ENCODE peak calls at places on chromosomes 2 and 18, in ten cellular contexts. A is A549, E is SK-N-SH, G is ovary, U is transverse colon, J is H1, B is stomach, C is tibial nerve, V is upper lobe of left lung, P is K562. T is an unnamed sample.
A peak's percentile ranks its signal among the peaks of the same experiment; 100 is the strongest.

GRCh38 chr2:20589975-20590703 is 60.8 kb downstream of the HS1BP3 start:
- DNase-seq in C (no peak), G (peak; percentile 16), V (peak; percentile 19), E (no peak), A (no peak), B (peak; percentile 9), P (no peak), U (peak; percentile 5), J (no peak), T (peak; percentile 50)

GRCh38 chr2:11009176-11009575 is 97.4 kb downstream of the KCNF1 start:
- DNase-seq in G (no peak), J (no peak), V (no peak), P (no peak), C (no peak), B (no peak), E (no peak), U (no peak), A (no peak), T (peak; percentile 44)

GRCh38 chr2:85277416-85278158 is 50.2 kb downstream of the TGOLN2 start:
- DNase-seq in A (no peak), V (no peak), G (peak; percentile 71), U (no peak), C (peak; percentile 40), P (no peak), B (no peak), J (no peak), E (peak; percentile 60), T (no peak)

GRCh38 chr2:54331095-54331835 is 75.2 kb upstream of the TSPYL6 start:
- DNase-seq in P (no peak), C (no peak), A (no peak), B (no peak), E (peak; percentile 11), G (peak; percentile 26), J (no peak), U (no peak), V (no peak), T (no peak)

GRCh38 chr2:158993721-158994587 is 25.5 kb downstream of the TANC1 start:
- DNase-seq in U (no peak), C (no peak), A (no peak), J (no peak), P (no peak), G (no peak), V (no peak), E (no peak), B (no peak), T (no peak)

GRCh38 chr18:22509423-22509822 is 91.7 kb upstream of the CTAGE1 start:
- DNase-seq in E (no peak), C (no peak), V (no peak), G (no peak), B (no peak), P (peak; percentile 29), U (no peak), J (no peak), A (no peak), T (no peak)

GRCh38 chr2:182066439-182067061 is 80.9 kb downstream of the PPP1R1C start:
- DNase-seq in C (no peak), V (no peak), J (no peak), G (no peak), E (peak; percentile 8), B (no peak), U (no peak), P (no peak), A (no peak), T (no peak)

GRCh38 chr18:22176282-22176621 is 6.9 kb downstream of the GATA6 start:
- DNase-seq in V (no peak), A (no peak), J (no peak), C (no peak), E (no peak), P (no peak), B (no peak), G (no peak), U (no peak), T (no peak)

GRCh38 chr2:124024491-124025348 is at the start of gene CNTNAP5:
- DNase-seq in A (no peak), V (peak; percentile 57), P (peak; percentile 39), C (peak; percentile 36), E (peak; percentile 89), B (peak; percentile 46), J (no peak), U (peak; percentile 8), G (no peak), T (no peak)

GRCh38 chr2:157172866-157173578 is 84.5 kb upstream of the GALNT5 start:
- DNase-seq in U (no peak), J (no peak), G (no peak), E (no peak), P (no peak), A (no peak), C (peak; percentile 38), V (no peak), B (no peak), T (no peak)

GRCh38 chr2:164242409-164242808 is 378.9 kb downstream of the GRB14 start:
- DNase-seq in B (no peak), J (no peak), U (no peak), E (no peak), G (no peak), A (no peak), V (no peak), C (no peak), P (no peak), T (no peak)

GRCh38 chr2:147297820-147298219 is 547.0 kb upstream of the ACVR2A start:
- DNase-seq in C (no peak), E (no peak), U (no peak), G (no peak), A (no peak), B (no peak), J (no peak), V (no peak), P (no peak), T (no peak)

GRCh38 chr2:153230977-153231376 is 247.6 kb downstream of the RPRM start:
- DNase-seq in J (no peak), E (no peak), C (no peak), G (no peak), A (no peak), U (no peak), V (no peak), P (no peak), B (no peak), T (no peak)
- TF ChIP-seq EP300 in J (no peak), E (no peak), C (no peak), G (no peak), A (no peak), U (no peak), V (no peak), P (no peak), B (no peak), T (no peak)

GRCh38 chr2:162244559-162245031 is 1.4 kb upstream of the FAP start:
- DNase-seq in B (no peak), C (no peak), G (no peak), J (no peak), E (no peak), P (no peak), A (no peak), V (peak; percentile 76), U (no peak), T (no peak)
- H3K27ac ChIP-seq in B (peak overlapping the region; percentile 42), C (no peak overlapping the region), G (no peak overlapping the region), J (no peak overlapping the region), E (peak overlapping the region; percentile 92), P (no peak overlapping the region), A (peak overlapping the region; percentile 26), V (peak overlapping the region; percentile 54), U (peak overlapping the region; percentile 65), T (peak overlapping the region; percentile 66)

GRCh38 chr2:178282075-178282474 is 87.8 kb downstream of the OSBPL6 start:
- DNase-seq in V (no peak), C (no peak), E (no peak), A (peak; percentile 6), B (no peak), J (peak; percentile 15), U (peak; percentile 42), G (no peak), P (no peak), T (no peak)

GRCh38 chr2:178280261-178280852 is 86.0 kb downstream of the OSBPL6 start:
- DNase-seq in V (no peak), E (peak; percentile 46), A (peak; percentile 30), B (no peak), C (peak; percentile 87), J (no peak), G (peak; percentile 24), P (peak; percentile 73), U (no peak), T (no peak)

GRCh38 chr2:178277741-178278197 is 83.5 kb downstream of the OSBPL6 start:
- DNase-seq in E (no peak), G (no peak), B (no peak), C (no peak), P (peak; percentile 59), A (no peak), J (no peak), U (no peak), V (no peak), T (no peak)

GRCh38 chr2:178279636-178280035 is 85.3 kb downstream of the OSBPL6 start:
- DNase-seq in P (no peak), C (no peak), E (no peak), B (no peak), U (no peak), J (no peak), V (no peak), A (no peak), G (no peak), T (no peak)

DNA sequence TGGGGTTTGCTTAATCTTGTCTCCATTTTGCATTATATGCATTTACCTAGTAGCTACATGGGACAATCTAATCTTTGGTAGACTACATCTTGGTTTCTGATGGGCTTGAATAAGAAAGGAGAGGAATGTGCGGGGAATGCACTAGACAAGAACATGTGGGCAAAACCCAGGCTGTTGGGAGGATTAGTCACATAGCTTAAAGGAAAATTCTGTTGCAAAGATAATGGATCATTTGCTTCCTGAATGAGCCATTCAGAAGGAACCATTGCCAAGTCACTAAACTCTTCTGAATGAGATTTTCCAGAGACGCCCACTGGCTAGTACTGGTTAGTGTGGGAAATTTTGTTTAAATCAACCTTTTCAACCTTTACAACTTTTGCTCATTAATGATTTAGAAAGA is 84.8 kb downstream of the OSBPL6 start:
- DNase-seq in E (no peak), B (no peak), V (no peak), J (peak; percentile 15), A (no peak), C (no peak), P (no peak), U (no peak), G (no peak), T (no peak)
- TF ChIP-seq CTCF in E (no peak), B (no peak), V (no peak), J (no peak), A (no peak), C (no peak), P (no peak), U (no peak), G (no peak), T (no peak)

GRCh38 chr18:45447364-45448265 is 167.7 kb upstream of the SLC14A2 start:
- DNase-seq in G (no peak), P (no peak), V (no peak), B (no peak), E (no peak), U (no peak), A (no peak), J (no peak), C (no peak), T (no peak)
- TF ChIP-seq EP300 in G (no peak), P (no peak), V (no peak), B (no peak), E (no peak), U (no peak), A (no peak), J (no peak), C (no peak), T (no peak)

GRCh38 chr18:61413388-61413787 is 80.2 kb downstream of the CDH20 start:
- DNase-seq in C (no peak), E (no peak), P (no peak), A (no peak), J (no peak), B (no peak), U (no peak), G (no peak), V (no peak), T (no peak)
- H3K27ac ChIP-seq in C (no peak overlapping the region), E (no peak overlapping the region), P (no peak overlapping the region), A (no peak overlapping the region), J (no peak overlapping the region), B (no peak overlapping the region), U (no peak overlapping the region), G (no peak overlapping the region), V (no peak overlapping the region), T (no peak overlapping the region)